ENCODE peak calls at places on chromosomes 7 and 10, in eight cellular contexts. N is ovary, K is sigmoid colon, X is transverse colon, B is stomach, T is tibial nerve, H is suprapubic skin, S is HepG2. J is an unnamed sample.

GRCh38 chr10:79243211-79244067 is 103.8 kb upstream of the PPIF start:
- DNase-seq in N (no peak), K (peak; percentile 87), X (peak; percentile 63), B (peak; percentile 46), T (no peak), H (no peak), S (no peak), J (no peak)

GRCh38 chr7:130695840-130696239 is 9.5 kb upstream of the TSGA13 start:
- DNase-seq in N (no peak), K (no peak), X (no peak), B (no peak), T (no peak), H (no peak), S (peak; percentile 36), J (no peak)

GRCh38 chr10:21194510-21194993 is 297.4 kb upstream of the NEBL start:
- DNase-seq in N (no peak), K (no peak), X (peak; percentile 57), B (peak; percentile 33), T (no peak), H (no peak), S (peak; percentile 31), J (no peak)

GRCh38 chr7:41416208-41416595 is 286.7 kb downstream of the INHBA start:
- DNase-seq in N (no peak), K (no peak), X (no peak), B (no peak), T (no peak), H (no peak), S (no peak), J (no peak)

GRCh38 chr7:16915405-16915804 is 33.6 kb upstream of the AGR3 start:
- DNase-seq in N (no peak), K (no peak), X (no peak), B (no peak), T (no peak), H (no peak), S (no peak), J (no peak)

GRCh38 chr7:18694484-18694883 is 198.9 kb downstream of the HDAC9 start:
- DNase-seq in N (no peak), K (no peak), X (no peak), B (no peak), T (no peak), H (no peak), S (no peak), J (no peak)

GRCh38 chr10:129784891-129785290 is 179.2 kb downstream of the EBF3 start:
- DNase-seq in N (no peak), K (peak; percentile 48), X (no peak), B (no peak), T (no peak), H (peak; percentile 24), S (no peak), J (no peak)

GRCh38 chr10:123153486-123154091 is 613 bp upstream of the BUB3 start:
- DNase-seq in N (no peak), K (no peak), X (no peak), B (no peak), T (no peak), H (no peak), S (no peak), J (no peak)

GRCh38 chr10:4849555-4850242 is 23.7 kb downstream of the AKR1E2 start:
- DNase-seq in N (peak; percentile 93), K (peak; percentile 95), X (peak; percentile 93), B (peak; percentile 96), T (peak; percentile 95), H (peak; percentile 93), S (peak; percentile 87), J (peak; percentile 98)

GRCh38 chr10:4848341-4849041 is 22.5 kb downstream of the AKR1E2 start:
- DNase-seq in N (no peak), K (no peak), X (no peak), B (no peak), T (no peak), H (no peak), S (no peak), J (peak; percentile 86)

GRCh38 chr10:4849042-4849402 is 23.0 kb downstream of the AKR1E2 start:
- DNase-seq in N (no peak), K (no peak), X (no peak), B (no peak), T (peak; percentile 3), H (no peak), S (no peak), J (no peak)

GRCh38 chr10:4845766-4846165 is 19.8 kb downstream of the AKR1E2 start:
- DNase-seq in N (no peak), K (no peak), X (no peak), B (no peak), T (peak; percentile 2), H (no peak), S (no peak), J (peak; percentile 74)

DNA sequence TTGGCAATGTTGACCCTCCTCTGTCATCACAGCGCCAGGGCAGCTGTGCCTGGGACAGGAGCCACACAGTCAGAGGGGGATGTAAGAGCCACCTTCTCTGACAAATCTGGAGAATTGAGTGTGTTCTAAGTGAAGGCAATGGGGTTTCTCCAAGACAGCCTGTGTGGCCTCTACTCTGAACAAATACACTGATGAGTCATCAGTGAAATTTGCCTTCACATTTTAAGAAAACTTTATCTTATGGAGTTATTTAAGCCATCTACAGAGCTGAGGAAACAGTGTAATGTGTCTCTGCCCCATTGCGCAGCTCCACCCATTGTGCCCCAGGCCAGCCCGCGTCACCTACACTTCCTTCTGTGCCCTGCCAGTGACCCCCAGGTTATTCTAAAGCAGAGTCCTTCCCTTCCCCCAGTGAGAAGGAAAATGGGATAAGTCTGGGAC is 21.6 kb downstream of the AKR1E2 start:
- DNase-seq in N (no peak), K (no peak), X (no peak), B (no peak), T (no peak), H (no peak), S (no peak), J (peak; percentile 64)
- TF ChIP-seq EP300 in N (no peak), K (no peak), X (no peak), B (no peak), T (no peak), H (no peak), S (no peak), J (no peak)

DNA sequence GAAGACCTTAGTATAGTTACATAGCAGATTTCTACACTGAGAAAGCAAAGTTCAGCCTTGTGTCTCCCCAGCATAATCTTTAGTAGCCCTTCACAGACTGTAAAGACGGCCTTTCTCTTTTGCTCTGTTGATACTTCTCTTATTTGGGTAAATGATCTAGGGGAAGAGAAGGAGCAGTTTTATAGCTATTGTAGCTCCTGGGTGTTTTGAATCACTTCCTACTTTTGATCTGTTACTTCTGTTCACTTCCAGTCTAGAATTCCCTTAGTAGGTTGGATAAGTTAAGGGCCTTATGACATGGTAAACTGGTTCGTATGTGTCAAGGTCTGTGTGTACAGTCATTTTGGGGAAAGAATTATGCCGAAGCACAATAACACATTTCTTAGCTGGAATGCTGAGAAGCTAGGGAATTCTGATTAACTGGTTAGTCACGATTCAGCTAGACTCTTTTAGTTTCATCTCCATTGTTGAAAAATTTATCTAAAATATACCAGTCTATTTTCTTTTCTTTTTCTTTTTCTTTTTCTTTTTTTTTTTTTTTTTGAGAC is 8.1 kb downstream of the DENND10 start:
- DNase-seq in N (no peak), K (no peak), X (no peak), B (no peak), T (no peak), H (no peak), S (no peak), J (no peak)
- H3K36me3 ChIP-seq in N (no peaks in the 10 kb centered on the region), K (peaks cover 55% of the 10 kb centered on the region), X (peaks cover 42% of the 10 kb centered on the region), B (peaks cover 82% of the 10 kb centered on the region), T (peaks cover 5% of the 10 kb centered on the region), H (peaks cover 61% of the 10 kb centered on the region), S (peaks cover 2% of the 10 kb centered on the region), J (peaks cover 68% of the 10 kb centered on the region)

GRCh38 chr10:31121797-31122586 is 90.3 kb upstream of the ZNF438 start:
- DNase-seq in N (no peak), K (no peak), X (no peak), B (no peak), T (no peak), H (no peak), S (no peak), J (no peak)

GRCh38 chr10:31120392-31120791 is 88.7 kb upstream of the ZNF438 start:
- DNase-seq in N (no peak), K (no peak), X (no peak), B (no peak), T (no peak), H (no peak), S (no peak), J (no peak)

GRCh38 chr10:31118561-31118960 is 86.9 kb upstream of the ZNF438 start:
- DNase-seq in N (no peak), K (no peak), X (no peak), B (no peak), T (no peak), H (no peak), S (no peak), J (no peak)

GRCh38 chr10:31123946-31124345 is 92.3 kb upstream of the ZNF438 start:
- DNase-seq in N (no peak), K (no peak), X (no peak), B (no peak), T (no peak), H (no peak), S (no peak), J (no peak)

DNA sequence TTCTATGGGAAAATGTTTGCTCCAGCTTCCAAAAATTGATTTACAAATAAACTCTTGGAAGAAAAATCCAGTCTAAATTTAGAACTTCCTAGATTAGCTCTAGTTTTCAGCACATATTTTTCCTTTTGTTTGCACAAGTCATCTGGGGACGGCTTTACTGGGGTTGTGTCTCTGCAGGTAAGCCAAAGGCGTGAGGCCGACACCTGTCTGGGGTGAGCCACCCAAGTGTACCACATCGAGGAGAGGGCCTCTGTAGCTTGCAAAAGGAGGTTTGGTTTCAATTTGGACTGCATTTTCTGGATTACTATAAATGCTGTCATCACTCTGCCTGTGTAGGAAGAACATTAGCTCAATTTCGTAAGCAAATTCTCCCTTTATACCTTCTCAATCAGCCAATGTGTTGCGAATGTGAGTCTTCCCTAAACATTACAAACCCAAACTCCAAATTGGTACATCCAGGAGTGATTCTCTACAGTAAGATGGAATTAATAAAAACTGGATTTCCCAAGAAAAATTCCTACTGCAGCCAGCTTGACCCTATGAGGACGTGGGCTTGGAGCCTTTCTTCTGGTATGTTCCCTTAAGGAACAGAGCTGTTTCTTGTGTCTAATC is 89.5 kb upstream of the ZNF438 start:
- DNase-seq in N (no peak), K (no peak), X (no peak), B (no peak), T (no peak), H (no peak), S (no peak), J (no peak)
- TF ChIP-seq EP300 in N (no peak), K (no peak), X (no peak), B (no peak), T (no peak), H (no peak), S (no peak), J (no peak)

DNA sequence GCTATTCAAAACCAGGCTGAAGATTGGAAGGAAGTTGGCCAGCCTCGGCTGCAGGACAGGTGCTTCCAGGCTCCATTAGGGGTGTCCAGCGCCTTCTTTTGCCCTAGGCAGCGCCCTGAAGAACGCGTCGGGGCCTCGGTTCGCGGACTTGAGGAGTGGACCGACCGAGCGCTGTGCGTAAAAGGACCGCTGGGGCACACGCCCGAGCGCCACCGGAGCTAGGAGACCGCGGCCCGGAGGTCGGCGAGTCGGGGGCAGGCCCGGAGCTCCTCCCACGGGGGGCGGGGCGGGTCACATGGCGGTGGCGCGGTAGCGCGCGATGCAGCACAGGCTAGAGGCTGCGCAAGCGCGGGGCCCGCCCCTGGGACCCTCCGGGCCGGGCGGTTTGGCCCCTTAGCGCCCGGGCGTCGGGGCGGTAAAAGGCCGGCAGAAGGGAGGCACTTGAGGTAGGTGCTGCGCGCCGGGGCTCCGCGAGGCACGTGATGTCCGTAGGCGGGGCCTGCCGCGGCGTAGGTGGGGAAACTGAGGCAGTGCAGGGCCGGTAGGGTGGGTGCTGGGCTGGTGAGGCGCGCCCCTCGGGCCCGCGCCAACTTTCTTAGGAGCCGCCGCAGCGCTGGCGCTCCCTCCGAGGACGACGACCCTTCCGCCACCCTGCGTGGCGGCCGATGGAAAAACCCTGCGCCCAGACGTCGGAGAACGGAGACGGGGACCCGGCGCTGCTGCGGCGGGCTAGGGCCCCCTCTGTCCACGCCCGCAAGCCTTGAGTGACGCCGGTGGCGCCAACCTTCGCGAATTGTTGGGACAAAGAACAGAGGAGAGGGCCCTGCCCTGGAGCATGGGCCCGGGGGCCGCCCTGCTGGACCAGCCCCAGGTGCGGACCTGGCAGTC is at the start of gene PRXL2A:
- DNase-seq in N (peak; percentile 87), K (peak; percentile 91), X (peak; percentile 89), B (peak; percentile 81), T (peak; percentile 59), H (peak; percentile 89), S (peak; percentile 74), J (no peak)
- H3K36me3 ChIP-seq in N (no peaks in the 10 kb centered on the region), K (no peaks in the 10 kb centered on the region), X (no peaks in the 10 kb centered on the region), B (no peaks in the 10 kb centered on the region), T (no peaks in the 10 kb centered on the region), H (no peaks in the 10 kb centered on the region), S (no peaks in the 10 kb centered on the region), J (no peaks in the 10 kb centered on the region)

J was measured in esophagus muscularis mucosa.